ENCODE peak calls at places on chromosomes 6 and 20, in six cellular contexts. Z is Calu3, W is GM20000, X is spleen, F is fibroblast of lung, U is GM23338. G is an unnamed sample.
A peak's percentile ranks its signal among the peaks of the same experiment; 100 is the strongest.

GRCh38 chr6:151240861-151241642 is 1.3 kb downstream of the AKAP12 start:
- DNase-seq in Z (peak; percentile 35), W (peak; percentile 32), X (no peak), F (peak; percentile 88), U (peak; percentile 71), G (peak; percentile 85)

GRCh38 chr20:48738399-48739304 is 89.1 kb downstream of the PREX1 start:
- DNase-seq in Z (no peak), W (peak; percentile 78), X (no peak), F (no peak), U (no peak), G (no peak)

GRCh38 chr6:125952764-125953501 is 3.6 kb upstream of the HINT3 start:
- DNase-seq in Z (peak; percentile 31), W (peak; percentile 28), X (peak; percentile 71), F (peak; percentile 14), U (peak; percentile 54), G (no peak)

GRCh38 chr20:53672484-53673129 is 79.0 kb upstream of the ZNF217 start:
- DNase-seq in Z (no peak), W (no peak), X (no peak), F (peak; percentile 75), U (no peak), G (no peak)

GRCh38 chr20:12030470-12030869 is 112.8 kb downstream of the BTBD3 start:
- DNase-seq in Z (no peak), W (no peak), X (no peak), F (no peak), U (no peak), G (no peak)

GRCh38 chr6:84330325-84330724 is 102.9 kb upstream of the CEP162 start:
- DNase-seq in Z (no peak), W (no peak), X (no peak), F (no peak), U (no peak), G (no peak)

GRCh38 chr20:8932192-8933150 is 136.4 kb upstream of the PLCB4 start:
- DNase-seq in Z (no peak), W (no peak), X (no peak), F (peak; percentile 69), U (no peak), G (no peak)

GRCh38 chr20:44781791-44782190 is 28.6 kb downstream of the RIMS4 start:
- DNase-seq in Z (no peak), W (no peak), X (no peak), F (no peak), U (no peak), G (no peak)

GRCh38 chr20:54122681-54123586 is 50.9 kb downstream of the CYP24A1 start:
- DNase-seq in Z (no peak), W (no peak), X (no peak), F (no peak), U (no peak), G (no peak)

GRCh38 chr20:19233025-19233794 is 20.8 kb downstream of the SLC24A3 start:
- DNase-seq in Z (no peak), W (no peak), X (no peak), F (no peak), U (no peak), G (no peak)

GRCh38 chr6:123655520-123656306 is 19.0 kb upstream of the TRDN start:
- DNase-seq in Z (no peak), W (peak; percentile 5), X (no peak), F (peak; percentile 2), U (no peak), G (no peak)

GRCh38 chr20:3248167-3248992 is 9.4 kb upstream of the SLC4A11 start:
- DNase-seq in Z (no peak), W (peak; percentile 46), X (peak; percentile 74), F (peak; percentile 34), U (peak; percentile 87), G (no peak)

GRCh38 chr6:72554761-72555221 is 67.1 kb upstream of the KCNQ5 start:
- DNase-seq in Z (no peak), W (no peak), X (no peak), F (peak; percentile 70), U (no peak), G (no peak)

GRCh38 chr6:142856607-142856856 is 88.4 kb downstream of the HIVEP2 start:
- DNase-seq in Z (no peak), W (no peak), X (no peak), F (no peak), U (no peak), G (no peak)

GRCh38 chr20:11373391-11373790 is 544.3 kb upstream of the BTBD3 start:
- DNase-seq in Z (peak; percentile 31), W (no peak), X (no peak), F (peak; percentile 35), U (no peak), G (no peak)

GRCh38 chr6:157106487-157106886 is 216.8 kb downstream of the TMEM242 start:
- DNase-seq in Z (peak; percentile 29), W (no peak), X (no peak), F (peak; percentile 72), U (no peak), G (no peak)

GRCh38 chr20:6944292-6944691 is 176.8 kb downstream of the BMP2 start:
- DNase-seq in Z (no peak), W (no peak), X (no peak), F (no peak), U (no peak), G (no peak)

GRCh38 chr20:19986419-19986818 is 30.7 kb upstream of the NAA20 start:
- DNase-seq in Z (no peak), W (no peak), X (no peak), F (peak; percentile 74), U (no peak), G (no peak)

GRCh38 chr6:158559895-158560786 is at the start of gene TMEM181:
- DNase-seq in Z (peak; percentile 86), W (peak; percentile 95), X (peak; percentile 98), F (peak; percentile 83), U (peak; percentile 88), G (peak; percentile 91)

GRCh38 chr6:29961966-29962365 is 19.6 kb downstream of the HLA-A start:
- DNase-seq in Z (no peak), W (no peak), X (no peak), F (no peak), U (no peak), G (no peak)

GRCh38 chr6:14765753-14766152 is 480.1 kb upstream of the JARID2 start:
- DNase-seq in Z (no peak), W (no peak), X (no peak), F (no peak), U (no peak), G (no peak)

GRCh38 chr6:145175470-145175869 is 559.9 kb downstream of the EPM2A start:
- DNase-seq in Z (no peak), W (no peak), X (no peak), F (no peak), U (no peak), G (no peak)

DNA sequence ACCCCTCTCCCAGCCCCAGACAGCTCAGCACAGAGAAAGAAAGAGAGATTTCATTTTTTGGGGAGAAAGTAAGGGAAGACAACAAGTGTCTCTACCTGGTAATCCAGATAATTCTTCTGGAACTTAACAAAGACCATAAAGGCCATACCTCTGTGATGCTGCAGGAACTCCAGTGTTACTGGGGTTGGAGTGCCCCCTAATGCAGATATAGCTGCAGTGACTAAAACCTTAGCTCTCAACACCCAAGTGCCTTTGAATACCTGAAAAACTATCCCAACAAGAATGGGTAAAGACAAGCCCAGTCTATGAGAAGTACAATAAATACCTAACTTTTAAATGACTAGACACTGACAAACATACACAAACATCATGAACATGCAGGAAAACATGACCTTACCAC is 365.3 kb upstream of the PTCHD4 start:
- DNase-seq in Z (peak; percentile 10), W (no peak), X (no peak), F (peak; percentile 13), U (peak; percentile 61), G (no peak)
- TF ChIP-seq CTCF in Z (no peak), W (no peak), X (no peak), F (peak; percentile 46), U (peak; percentile 82), G (peak; percentile 37)

DNA sequence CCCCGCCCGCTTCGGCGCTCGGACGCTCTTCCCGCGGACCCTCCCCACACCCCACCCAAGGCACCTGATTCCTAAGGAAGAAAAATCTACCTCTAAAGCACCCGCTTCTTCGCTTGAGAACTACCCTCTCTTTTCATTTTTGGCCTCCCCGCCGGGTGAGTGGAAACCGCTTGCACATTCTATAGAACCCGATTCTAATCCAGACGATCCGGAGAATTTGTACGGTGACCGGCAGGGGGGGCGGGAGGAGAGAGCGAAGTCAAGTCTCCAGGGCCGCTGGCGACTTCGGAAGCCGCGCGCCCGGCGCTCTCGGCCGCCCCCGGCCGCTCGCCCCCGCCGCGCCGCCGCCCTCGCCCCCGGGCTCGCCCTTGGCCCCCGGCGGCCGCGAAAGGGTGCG is at the start of gene RBM24:
- DNase-seq in Z (peak; percentile 76), W (peak; percentile 59), X (no peak), F (peak; percentile 80), U (peak; percentile 80), G (peak; percentile 92)
- TF ChIP-seq CTCF in Z (peak; percentile 20), W (no peak), X (no peak), F (peak; percentile 38), U (peak; percentile 35), G (peak; percentile 52)

DNA sequence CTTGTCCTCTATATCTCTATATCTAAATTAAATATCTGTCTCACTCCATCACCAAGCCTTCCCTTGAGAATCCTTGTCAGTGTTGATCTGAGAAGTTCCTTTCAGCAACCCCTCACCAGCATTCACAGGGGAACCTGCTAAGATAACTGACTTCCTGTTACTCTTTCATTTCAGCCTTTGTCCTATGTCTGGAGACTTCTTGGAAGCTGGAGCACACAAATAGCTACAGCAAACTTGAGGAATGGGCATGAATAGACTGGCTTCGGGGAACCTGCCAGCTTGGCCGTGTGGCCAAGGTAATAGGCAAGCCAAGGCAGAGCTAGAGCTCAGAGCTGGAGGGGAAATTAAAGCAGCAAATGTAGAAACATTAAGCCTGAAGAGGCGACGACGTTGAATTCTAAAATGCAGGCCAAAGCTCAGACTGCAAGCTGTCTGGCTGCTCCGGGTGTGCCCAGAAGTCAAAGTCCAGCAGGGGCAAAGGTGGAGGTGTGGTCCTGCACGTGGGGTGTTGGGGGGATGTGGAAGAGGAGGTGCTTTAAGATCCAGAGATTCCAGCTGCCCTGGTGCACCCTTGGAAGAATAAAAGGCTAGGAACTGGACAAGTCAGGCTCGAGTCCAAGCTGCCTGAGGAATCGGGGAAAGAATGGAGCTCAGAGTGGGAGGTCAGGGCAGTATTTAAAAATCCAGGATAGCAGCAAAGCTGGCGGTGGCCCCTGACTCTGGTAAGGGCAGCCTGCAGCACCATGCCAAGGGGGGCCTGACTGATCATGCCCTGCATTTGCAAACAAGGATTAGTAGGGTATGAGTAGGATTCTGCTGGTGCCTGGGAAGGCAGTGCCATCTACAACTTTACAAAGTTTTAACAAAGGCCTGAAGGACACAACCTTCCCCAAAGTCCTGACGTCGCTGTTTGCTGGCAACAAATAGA is 185.0 kb upstream of the SGK1 start:
- DNase-seq in Z (no peak), W (no peak), X (no peak), F (no peak), U (no peak), G (no peak)
- TF ChIP-seq CTCF in Z (no peak), W (no peak), X (no peak), F (no peak), U (no peak), G (no peak)

GRCh38 chr6:117477988-117478852 is 4.3 kb upstream of the DCBLD1 start:
- DNase-seq in Z (no peak), W (peak; percentile 55), X (no peak), F (no peak), U (peak; percentile 62), G (no peak)
- TF ChIP-seq CTCF in Z (no peak), W (peak; percentile 28), X (no peak), F (peak; percentile 22), U (peak; percentile 77), G (peak; percentile 31)